ENCODE peak calls at places on chromosomes 13 and 19, in ten cellular contexts. Z is dermis blood vessel endothelial cell; R is stimulated activated CD4-positive, alpha-beta T cell treated with anti-CD3 and anti-CD28 coated beads, Interleukin-2, amount 100 ng/mL, for 24 hours; M is A172; B is BE2C; E is iPS DF 19.7; Y is glutamatergic neuron; S is NCI-H1694 treated with DMSO at 0.1 percent for 48 hours; J is ovary; K is GM03348. H is an unnamed sample.

GRCh38 chr19:21166436-21166835 is 24.6 kb downstream of the ZNF431 start:
- DNase-seq in Z (no peak), R (no peak), M (no peak), B (no peak), E (no peak), Y (no peak), S (no peak), J (no peak), K (no peak), H (no peak)

GRCh38 chr19:31548941-31549340 is 199.7 kb upstream of the TSHZ3 start:
- DNase-seq in Z (no peak), R (no peak), M (peak), B (peak), E (peak), Y (peak), S (no peak), J (no peak), K (peak), H (no peak)

GRCh38 chr19:41866284-41866683 is 6.2 kb downstream of the RPS19 start:
- DNase-seq in Z (no peak), R (no peak), M (no peak), B (no peak), E (no peak), Y (no peak), S (no peak), J (no peak), K (no peak), H (no peak)

GRCh38 chr13:32587014-32587773 is 942 bp downstream of the PDS5B start:
- DNase-seq in Z (peak), R (peak), M (peak), B (peak), E (no peak), Y (peak), S (peak), J (peak), K (peak), H (peak)

GRCh38 chr19:56765107-56765506 is 75.4 kb downstream of the PEG3 start:
- DNase-seq in Z (no peak), R (peak), M (no peak), B (peak), E (no peak), Y (peak), S (no peak), J (peak), K (no peak), H (no peak)

GRCh38 chr13:48600374-48601364 is 53.1 kb upstream of the CYSLTR2 start:
- DNase-seq in Z (peak), R (no peak), M (no peak), B (peak), E (no peak), Y (no peak), S (no peak), J (no peak), K (peak), H (no peak)

GRCh38 chr13:36674337-36675212 is 755 bp downstream of the SERTM1 start:
- DNase-seq in Z (no peak), R (no peak), M (no peak), B (no peak), E (no peak), Y (no peak), S (no peak), J (no peak), K (peak), H (no peak)

GRCh38 chr19:4633140-4633967 is 6.0 kb upstream of the TNFAIP8L1 start:
- DNase-seq in Z (peak), R (peak), M (peak), B (peak), E (no peak), Y (peak), S (peak), J (peak), K (peak), H (peak)

GRCh38 chr19:10667867-10668266 is 13.7 kb downstream of the ILF3 start:
- DNase-seq in Z (no peak), R (no peak), M (no peak), B (no peak), E (no peak), Y (no peak), S (no peak), J (no peak), K (no peak), H (no peak)

GRCh38 chr13:99155821-99156220 is 44.8 kb upstream of the UBAC2 start:
- DNase-seq in Z (no peak), R (no peak), M (no peak), B (no peak), E (no peak), Y (no peak), S (no peak), J (no peak), K (no peak), H (no peak)

GRCh38 chr19:45597425-45598111 is 4.4 kb downstream of the GPR4 start:
- DNase-seq in Z (no peak), R (no peak), M (no peak), B (no peak), E (no peak), Y (no peak), S (no peak), J (no peak), K (no peak), H (no peak)

GRCh38 chr13:24624801-24625231 is 55.4 kb upstream of the ATP12A start:
- DNase-seq in Z (no peak), R (no peak), M (no peak), B (no peak), E (no peak), Y (no peak), S (no peak), J (peak), K (peak), H (no peak)

GRCh38 chr13:88000239-88000638 is 329.1 kb downstream of the SLITRK5 start:
- DNase-seq in Z (no peak), R (no peak), M (peak), B (no peak), E (no peak), Y (no peak), S (no peak), J (no peak), K (peak), H (no peak)

GRCh38 chr19:46321653-46322052 is 24.8 kb downstream of the HIF3A start:
- DNase-seq in Z (no peak), R (no peak), M (no peak), B (no peak), E (no peak), Y (no peak), S (no peak), J (no peak), K (no peak), H (no peak)

GRCh38 chr19:16111160-16111908 is at the start of gene RAB8A:
- DNase-seq in Z (peak), R (peak), M (peak), B (peak), E (peak), Y (peak), S (peak), J (peak), K (peak), H (peak)

GRCh38 chr13:30796833-30797601 is 61.7 kb downstream of the ALOX5AP start:
- DNase-seq in Z (no peak), R (peak), M (no peak), B (no peak), E (no peak), Y (no peak), S (no peak), J (no peak), K (no peak), H (no peak)